ENCODE peak calls at places on chromosome 10, in ten cellular contexts. T, L, E, O, X, W, Y, U, M and B are unnamed samples. For H3K27me3, the result is how much of the 10 kb centered on the place peaks cover.

GRCh38 chr10:74047304-74047703 is 49.4 kb downstream of the VCL start:
- DNase-seq in E (no peak), Y (no peak), M (no peak), W (no peak), X (no peak), T (no peak), U (peak), L (no peak), O (peak), B (no peak)

GRCh38 chr10:119769886-119770285 is 44.0 kb downstream of the INPP5F start:
- DNase-seq in X (no peak), O (no peak), E (no peak), T (peak), Y (no peak), U (peak), W (no peak), L (no peak), M (no peak), B (no peak)

GRCh38 chr10:131946880-131947279 is 34.8 kb downstream of the BNIP3 start:
- DNase-seq in E (peak), O (no peak), U (peak), T (no peak), L (no peak), X (no peak), M (no peak), W (no peak), Y (no peak), B (no peak)

GRCh38 chr10:31273789-31274188 is 45.2 kb upstream of the ZEB1 start:
- DNase-seq in E (no peak), T (no peak), Y (no peak), M (no peak), X (no peak), W (no peak), U (no peak), L (no peak), O (no peak), B (no peak)

GRCh38 chr10:124604214-124605000 is 139.8 kb downstream of the FAM53B start:
- DNase-seq in O (no peak), X (no peak), U (no peak), W (no peak), E (no peak), L (no peak), M (no peak), T (no peak), Y (no peak), B (no peak)

GRCh38 chr10:126075009-126075408 is 178.6 kb downstream of the FANK1 start:
- DNase-seq in U (peak), E (no peak), W (no peak), Y (no peak), T (peak), M (no peak), O (no peak), X (no peak), L (no peak), B (no peak)

GRCh38 chr10:107790271-107790670 is 625.8 kb upstream of the SORCS1 start:
- DNase-seq in W (no peak), L (no peak), T (no peak), U (no peak), E (no peak), X (no peak), M (no peak), O (no peak), Y (no peak), B (no peak)

GRCh38 chr10:78331391-78331922 is 297.8 kb downstream of the RPS24 start:
- DNase-seq in U (peak), L (peak), W (no peak), X (no peak), T (no peak), M (no peak), Y (no peak), O (no peak), E (peak), B (no peak)

GRCh38 chr10:65581426-65582026 is 1344.3 kb upstream of the LRRTM3 start:
- DNase-seq in T (no peak), X (no peak), W (no peak), O (no peak), M (no peak), E (no peak), L (no peak), Y (no peak), U (no peak), B (no peak)

GRCh38 chr10:126208736-126209317 is 179.4 kb downstream of the ADAM12 start:
- DNase-seq in T (no peak), O (no peak), L (no peak), U (peak), X (peak), W (no peak), M (no peak), Y (no peak), E (no peak), B (no peak)

GRCh38 chr10:112964482-112964881 is 14.4 kb downstream of the TCF7L2 start:
- DNase-seq in O (no peak), Y (no peak), E (no peak), T (no peak), W (no peak), X (no peak), L (no peak), M (no peak), U (no peak), B (no peak)

GRCh38 chr10:95467162-95467599 is 94.0 kb downstream of the SORBS1 start:
- DNase-seq in O (no peak), W (no peak), E (peak), U (no peak), L (peak), M (no peak), Y (no peak), T (no peak), X (no peak), B (peak)

GRCh38 chr10:97596101-97597055 is 6.9 kb downstream of the C10orf62 start:
- DNase-seq in U (peak), E (no peak), M (no peak), X (no peak), T (peak), W (no peak), Y (no peak), L (no peak), O (peak), B (no peak)

GRCh38 chr10:971150-971542 is 17.1 kb upstream of the GTPBP4 start:
- DNase-seq in U (no peak), O (no peak), W (no peak), X (no peak), T (no peak), M (no peak), Y (no peak), L (no peak), E (no peak), B (no peak)

GRCh38 chr10:61869772-61870520 is 31.6 kb upstream of the ARID5B start:
- DNase-seq in O (peak), X (no peak), Y (no peak), L (no peak), E (no peak), U (peak), M (no peak), T (peak), W (no peak), B (no peak)

GRCh38 chr10:32095116-32095733 is 39.0 kb upstream of the KIF5B start:
- DNase-seq in Y (no peak), O (no peak), T (no peak), L (no peak), E (no peak), U (no peak), M (no peak), X (no peak), W (no peak), B (no peak)

GRCh38 chr10:103554488-103555320 is 61.2 kb downstream of the NEURL1 start:
- DNase-seq in T (peak), Y (peak), L (peak), X (peak), E (peak), W (no peak), O (peak), U (peak), M (no peak), B (no peak)

GRCh38 chr10:116071453-116072148 is 201.4 kb downstream of the GFRA1 start:
- DNase-seq in E (no peak), L (no peak), U (no peak), T (no peak), O (no peak), X (no peak), Y (no peak), M (no peak), W (no peak), B (no peak)

GRCh38 chr10:123800299-123800698 is 91.3 kb downstream of the CPXM2 start:
- DNase-seq in O (no peak), Y (no peak), U (peak), L (peak), W (no peak), E (no peak), M (no peak), X (no peak), T (peak), B (no peak)

GRCh38 chr10:13851906-13852305 is 265.1 kb downstream of the PRPF18 start:
- DNase-seq in L (no peak), X (no peak), M (no peak), T (no peak), W (no peak), O (no peak), E (no peak), U (peak), Y (no peak), B (no peak)

GRCh38 chr10:131961777-131962450 is 19.8 kb downstream of the BNIP3 start:
- DNase-seq in E (no peak), Y (no peak), T (no peak), U (no peak), X (peak), M (no peak), L (no peak), W (no peak), O (no peak), B (no peak)

GRCh38 chr10:61757525-61758397 is 95.0 kb downstream of the CABCOCO1 start:
- DNase-seq in U (peak), W (no peak), O (no peak), T (peak), L (no peak), M (no peak), Y (no peak), X (no peak), E (no peak), B (no peak)

GRCh38 chr10:76902949-76903348 is 734.7 kb downstream of the KCNMA1 start:
- DNase-seq in Y (no peak), U (no peak), L (peak), T (peak), W (no peak), X (peak), O (no peak), E (peak), M (no peak), B (peak)

GRCh38 chr10:48232717-48233447 is 41.6 kb downstream of the FRMPD2 start:
- DNase-seq in M (no peak), X (no peak), L (peak), E (no peak), O (no peak), Y (no peak), W (no peak), U (no peak), T (no peak), B (no peak)

GRCh38 chr10:77286851-77287250 is 350.8 kb downstream of the KCNMA1 start:
- DNase-seq in U (no peak), O (no peak), E (no peak), W (no peak), T (no peak), X (no peak), M (no peak), Y (no peak), L (no peak), B (no peak)

GRCh38 chr10:13054844-13055243 is 45.1 kb upstream of the OPTN start:
- DNase-seq in T (no peak), M (no peak), O (no peak), E (peak), U (no peak), W (no peak), X (no peak), Y (no peak), L (no peak), B (no peak)

GRCh38 chr10:45100429-45100828 is 99.7 kb downstream of the ZNF22 start:
- DNase-seq in W (no peak), E (no peak), O (no peak), Y (no peak), T (no peak), M (no peak), X (no peak), L (no peak), U (no peak), B (no peak)

GRCh38 chr10:95395947-95396449 is 105.2 kb upstream of the PDLIM1 start:
- DNase-seq in W (no peak), M (no peak), L (no peak), X (no peak), U (no peak), E (no peak), O (no peak), Y (no peak), T (no peak), B (no peak)

GRCh38 chr10:100886946-100887345 is 25.8 kb upstream of the SLF2 start:
- DNase-seq in U (no peak), X (no peak), M (peak), O (no peak), T (no peak), L (no peak), Y (no peak), W (no peak), E (peak), B (no peak)

GRCh38 chr10:62559481-62560206 is 185.5 kb downstream of the ZNF365 start:
- DNase-seq in T (no peak), M (no peak), Y (no peak), W (no peak), L (no peak), U (peak), O (no peak), E (no peak), X (no peak), B (no peak)

GRCh38 chr10:35912615-35913170 is 270.6 kb upstream of the FZD8 start:
- DNase-seq in O (peak), U (peak), M (no peak), X (no peak), E (no peak), W (no peak), T (peak), Y (no peak), L (no peak), B (no peak)

GRCh38 chr10:3907514-3907913 is 122.5 kb upstream of the KLF6 start:
- DNase-seq in M (no peak), X (no peak), U (peak), L (no peak), O (no peak), W (no peak), E (no peak), T (no peak), Y (no peak), B (no peak)

GRCh38 chr10:77965294-77965693 is 38.7 kb upstream of the DLG5 start:
- DNase-seq in X (no peak), Y (no peak), M (no peak), L (no peak), W (no peak), U (peak), E (no peak), T (peak), O (peak), B (no peak)

GRCh38 chr10:29737209-29737565 is 102.4 kb upstream of the SVIL start:
- DNase-seq in U (no peak), M (no peak), X (no peak), O (no peak), E (no peak), T (no peak), L (no peak), W (no peak), Y (no peak), B (no peak)

GRCh38 chr10:102235991-102236390 is 5.3 kb downstream of the PITX3 start:
- DNase-seq in L (no peak), Y (no peak), O (no peak), W (no peak), E (no peak), M (no peak), T (no peak), U (no peak), X (no peak), B (no peak)

GRCh38 chr10:17003151-17003550 is 126.5 kb downstream of the CUBN start:
- DNase-seq in Y (peak), M (no peak), L (no peak), U (peak), T (no peak), W (peak), X (no peak), O (no peak), E (peak), B (no peak)

GRCh38 chr10:21530168-21530567 is 3.9 kb upstream of the MLLT10 start:
- DNase-seq in Y (no peak), E (no peak), W (no peak), O (no peak), M (no peak), U (peak), T (no peak), L (no peak), X (no peak), B (no peak)

GRCh38 chr10:126247454-126247975 is 140.8 kb downstream of the ADAM12 start:
- DNase-seq in M (no peak), T (peak), X (no peak), L (no peak), W (no peak), Y (no peak), O (peak), E (no peak), U (peak), B (no peak)

GRCh38 chr10:117137911-117138642 is at the start of gene VAX1:
- DNase-seq in U (no peak), W (no peak), Y (no peak), T (no peak), X (no peak), O (no peak), M (no peak), E (peak), L (peak), B (no peak)
- H3K4me3 ChIP-seq in U (no peak), W (no peak), Y (no peak), T (peak), X (no peak), O (peak), M (peak), E (peak), L (peak), B (peak)

GRCh38 chr10:122376364-122376961 is 2.0 kb downstream of the PLEKHA1 start:
- DNase-seq in T (peak), M (no peak), U (no peak), Y (no peak), X (no peak), L (no peak), O (no peak), W (no peak), E (no peak), B (no peak)

GRCh38 chr10:122374246-122374858 is at the start of gene PLEKHA1:
- DNase-seq in L (peak), T (peak), X (peak), W (peak), E (peak), M (peak), U (peak), O (peak), Y (peak), B (peak)

GRCh38 chr10:122373713-122374112 is 795 bp upstream of the PLEKHA1 start:
- DNase-seq in L (no peak), M (no peak), U (peak), O (no peak), W (no peak), X (no peak), E (no peak), T (peak), Y (no peak), B (no peak)

GRCh38 chr10:122374859-122375721 is 582 bp downstream of the PLEKHA1 start:
- DNase-seq in U (peak), M (no peak), E (peak), O (no peak), W (peak), T (peak), Y (peak), L (peak), X (peak), B (no peak)

GRCh38 chr10:122375761-122376160 is 1.3 kb downstream of the PLEKHA1 start:
- DNase-seq in O (no peak), Y (no peak), T (no peak), L (no peak), X (no peak), U (no peak), M (no peak), E (no peak), W (no peak), B (no peak)
- H3K27me3 ChIP-seq in O (under half), Y (under half), T (under half), L (under half), X (under half), U (under half), M (under half), E (under half), W (under half), B (under half)

GRCh38 chr10:114824396-114824795 is 2.8 kb downstream of the FHIP2A start:
- DNase-seq in U (peak), W (no peak), M (no peak), Y (no peak), O (no peak), X (no peak), T (no peak), L (no peak), E (no peak), B (no peak)
- H3K4me3 ChIP-seq in U (peak), W (no peak), M (no peak), Y (no peak), O (peak), X (no peak), T (no peak), L (no peak), E (no peak), B (no peak)

GRCh38 chr10:82164333-82164732 is 289.3 kb downstream of the NRG3 start:
- DNase-seq in T (no peak), E (no peak), Y (no peak), M (no peak), U (no peak), L (no peak), X (no peak), O (no peak), W (no peak), B (no peak)
- H3K27me3 ChIP-seq in T (under half), E (under half), Y (under half), M (under half), U (under half), L (under half), X (under half), O (under half), W (under half), B (under half)

GRCh38 chr10:11170993-11171416 is 153.3 kb downstream of the CELF2 start:
- DNase-seq in T (no peak), Y (no peak), U (no peak), W (no peak), E (no peak), L (peak), X (no peak), O (no peak), M (no peak), B (no peak)

GRCh38 chr10:11171452-11171851 is 153.8 kb downstream of the CELF2 start:
- DNase-seq in W (no peak), M (no peak), U (no peak), X (no peak), Y (no peak), L (no peak), O (no peak), T (no peak), E (no peak), B (no peak)

GRCh38 chr10:11167233-11167979 is 149.7 kb downstream of the CELF2 start:
- DNase-seq in E (no peak), M (no peak), X (no peak), T (no peak), L (no peak), Y (no peak), U (no peak), W (no peak), O (no peak), B (no peak)

GRCh38 chr10:11165591-11166543 is 148.2 kb downstream of the CELF2 start:
- DNase-seq in T (no peak), M (peak), E (peak), Y (peak), L (no peak), W (peak), X (no peak), U (peak), O (no peak), B (no peak)

GRCh38 chr10:11168423-11169100 is 150.9 kb downstream of the CELF2 start:
- DNase-seq in W (no peak), M (no peak), U (no peak), T (no peak), L (peak), O (no peak), X (no peak), Y (no peak), E (no peak), B (no peak)
- H3K4me3 ChIP-seq in W (peak), M (peak), U (no peak), T (no peak), L (no peak), O (no peak), X (no peak), Y (peak), E (no peak), B (no peak)

GRCh38 chr10:85857305-85857704 is 509.3 kb downstream of the GRID1 start:
- DNase-seq in E (no peak), L (no peak), X (no peak), M (no peak), U (no peak), T (no peak), Y (no peak), W (no peak), O (no peak), B (no peak)
- H3K27me3 ChIP-seq in E (under half), L (under half), X (under half), M (under half), U (under half), T (under half), Y (under half), W (under half), O (under half), B (under half)

GRCh38 chr10:93072713-93073538 is 767 bp upstream of the CYP26A1 start:
- DNase-seq in Y (no peak), M (no peak), U (no peak), T (no peak), O (no peak), W (no peak), X (no peak), E (peak), L (no peak), B (no peak)
- H3K4me3 ChIP-seq in Y (no peak), M (peak), U (no peak), T (no peak), O (no peak), W (peak), X (no peak), E (peak), L (peak), B (no peak)

DNA sequence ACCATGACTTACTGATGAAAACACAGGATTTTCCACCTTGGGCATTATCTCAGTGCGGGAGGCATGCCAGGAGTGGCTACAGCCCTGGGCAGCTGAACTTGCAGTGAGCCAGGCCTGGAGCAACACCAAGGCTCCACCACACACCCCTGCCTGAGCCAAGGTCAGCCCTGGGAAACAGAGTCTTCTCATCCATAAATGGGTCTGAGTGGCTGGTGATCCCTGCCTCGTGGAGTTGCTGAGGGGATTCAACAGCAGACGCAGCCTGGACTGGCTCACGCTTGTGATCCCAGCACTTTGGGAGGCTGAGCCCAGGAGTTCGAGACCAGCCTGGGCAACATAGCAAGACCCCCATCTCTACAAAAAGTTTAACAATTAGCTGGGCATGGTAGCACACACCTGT is 32.2 kb downstream of the SPOCK2 start:
- DNase-seq in W (no peak), M (no peak), U (no peak), X (no peak), E (no peak), T (no peak), O (no peak), Y (no peak), L (no peak), B (no peak)
- H3K27me3 ChIP-seq in W (under half), M (under half), U (under half), X (under half), E (under half), T (under half), O (under half), Y (under half), L (under half), B (under half)